ENCODE peak calls at places on chromosome 6, in seven cellular contexts. L is H9, S is neuronal stem cell, X is IMR-90, C is mesendoderm, U is mesenchymal stem cell, R is H1. Q is an unnamed sample.

GRCh38 chr6:37137881-37138568 is 31.9 kb upstream of the PIM1 start:
- DNase-seq in R (peak; percentile 60), U (peak; percentile 91), C (no peak), S (no peak), X (peak; percentile 83), L (peak; percentile 94), Q (peak; percentile 74)

GRCh38 chr6:55009114-55009513 is 162.5 kb downstream of the FAM83B start:
- DNase-seq in U (no peak), X (no peak), S (no peak), C (peak; percentile 29), L (peak; percentile 56), R (no peak), Q (no peak)

GRCh38 chr6:157089258-157089657 is 234.1 kb downstream of the TMEM242 start:
- DNase-seq in S (peak; percentile 72), U (peak; percentile 51), X (peak; percentile 60), R (no peak), C (peak; percentile 99), L (peak; percentile 81), Q (no peak)

GRCh38 chr6:119510246-119510645 is 160.7 kb upstream of the MAN1A1 start:
- DNase-seq in C (peak; percentile 42), S (no peak), X (no peak), L (no peak), R (no peak), U (no peak), Q (no peak)

GRCh38 chr6:169188051-169188863 is 65.4 kb downstream of the THBS2 start:
- DNase-seq in X (peak; percentile 100), U (peak; percentile 42), S (no peak), R (no peak), C (peak; percentile 14), L (no peak), Q (no peak)

GRCh38 chr6:83221886-83222479 is 28.8 kb downstream of the RWDD2A start:
- DNase-seq in X (peak; percentile 54), C (peak; percentile 82), U (peak; percentile 55), R (no peak), L (no peak), S (peak; percentile 29), Q (peak; percentile 2)

GRCh38 chr6:119308994-119309657 is 40.4 kb downstream of the MAN1A1 start:
- DNase-seq in X (no peak), S (no peak), R (no peak), L (no peak), U (peak; percentile 26), C (no peak), Q (peak; percentile 7)

GRCh38 chr6:156914171-156914570 is 137.0 kb downstream of the ARID1B start:
- DNase-seq in U (no peak), C (no peak), R (no peak), S (no peak), L (no peak), X (no peak), Q (peak; percentile 68)

GRCh38 chr6:28922841-28923317 is 906 bp downstream of the TRIM27 start:
- DNase-seq in R (peak; percentile 56), X (peak; percentile 31), C (peak; percentile 50), L (no peak), U (peak; percentile 59), S (no peak), Q (peak; percentile 41)

GRCh38 chr6:7234547-7234946 is 78.5 kb downstream of the SSR1 start:
- DNase-seq in U (no peak), L (no peak), X (peak; percentile 41), S (no peak), C (no peak), R (no peak), Q (no peak)

GRCh38 chr6:133631421-133631820 is 257.5 kb upstream of the TCF21 start:
- DNase-seq in C (peak; percentile 36), S (no peak), R (no peak), X (peak; percentile 73), U (peak; percentile 81), L (no peak), Q (peak; percentile 3)

GRCh38 chr6:169869301-169869700 is 117.9 kb downstream of the ERMARD start:
- DNase-seq in R (peak; percentile 16), X (no peak), U (no peak), S (no peak), C (no peak), L (no peak), Q (no peak)

GRCh38 chr6:22380236-22380635 is 83.4 kb upstream of the PRL start:
- DNase-seq in R (no peak), S (no peak), L (no peak), X (no peak), U (no peak), C (no peak), Q (no peak)

GRCh38 chr6:97394160-97394748 is 111.2 kb upstream of the MMS22L start:
- DNase-seq in R (no peak), L (peak; percentile 43), C (peak; percentile 68), X (peak; percentile 57), S (peak; percentile 61), U (peak; percentile 54), Q (peak; percentile 51)

GRCh38 chr6:8215631-8216030 is 113.3 kb upstream of the EEF1E1 start:
- DNase-seq in R (no peak), U (no peak), X (peak; percentile 64), L (no peak), S (no peak), C (no peak), Q (no peak)

GRCh38 chr6:80543598-80544181 is 437.2 kb downstream of the BCKDHB start:
- DNase-seq in R (no peak), X (peak; percentile 90), U (peak; percentile 81), S (no peak), C (no peak), L (no peak), Q (no peak)

GRCh38 chr6:155248021-155249001 is 15.5 kb upstream of the CLDN20 start:
- DNase-seq in C (peak; percentile 70), L (peak; percentile 66), S (peak; percentile 23), R (peak; percentile 67), X (peak; percentile 77), U (peak; percentile 62), Q (peak; percentile 63)

GRCh38 chr6:112222111-112222726 is 32.1 kb downstream of the LAMA4 start:
- DNase-seq in C (peak; percentile 38), X (peak; percentile 80), S (no peak), R (no peak), L (no peak), U (peak; percentile 78), Q (peak; percentile 59)

GRCh38 chr6:13535306-13535705 is 39.1 kb upstream of the SIRT5 start:
- DNase-seq in C (no peak), S (no peak), R (no peak), U (no peak), X (no peak), L (no peak), Q (no peak)

GRCh38 chr6:13536796-13537526 is 37.4 kb upstream of the SIRT5 start:
- DNase-seq in L (no peak), S (no peak), C (no peak), R (no peak), U (no peak), X (no peak), Q (no peak)

GRCh38 chr6:13531956-13532355 is 42.4 kb upstream of the SIRT5 start:
- DNase-seq in L (peak; percentile 49), U (no peak), X (no peak), C (peak; percentile 95), S (no peak), R (no peak), Q (peak; percentile 94)

GRCh38 chr6:13537527-13537897 is 36.9 kb upstream of the SIRT5 start:
- DNase-seq in U (no peak), R (no peak), X (no peak), C (no peak), L (no peak), S (no peak), Q (no peak)

GRCh38 chr6:13534536-13534935 is 39.9 kb upstream of the SIRT5 start:
- DNase-seq in R (no peak), L (no peak), X (no peak), U (no peak), S (no peak), C (no peak), Q (no peak)
- H3K18ac ChIP-seq in R (no peak overlapping the region), L (no peak overlapping the region), X (no peak overlapping the region), U (no peak overlapping the region), S (peak overlapping the region; percentile 78), C (no peak overlapping the region), Q (no peak overlapping the region)

DNA sequence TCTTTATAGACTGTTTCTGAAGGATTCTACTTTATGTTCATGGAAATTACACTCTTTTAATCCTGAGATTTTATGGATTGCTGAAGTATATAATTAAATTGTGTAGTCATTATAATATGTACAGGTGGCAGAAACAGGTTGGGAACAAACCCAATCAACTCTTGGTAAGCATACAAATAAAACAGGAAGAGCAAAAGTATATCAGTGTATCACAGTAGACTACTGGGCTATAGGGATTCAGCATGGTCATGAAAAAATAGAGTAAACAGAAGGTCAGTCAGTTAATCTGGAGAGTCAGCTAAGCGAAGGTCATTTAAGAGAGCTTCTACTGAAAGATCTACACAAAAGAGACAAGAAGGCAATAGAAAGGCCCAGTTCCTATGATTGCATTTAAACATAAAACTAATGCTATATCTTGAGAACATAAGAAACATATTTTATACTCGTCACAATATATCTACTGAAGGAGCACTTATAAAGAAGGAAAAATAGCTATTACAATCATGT is 178.9 kb upstream of the ECI2 start:
- DNase-seq in L (no peak), U (no peak), R (no peak), S (no peak), C (no peak), X (no peak), Q (no peak)
- H3K9ac ChIP-seq in L (no peak overlapping the region), U (peak overlapping the region; percentile 90), R (no peak overlapping the region), S (no peak overlapping the region), C (no peak overlapping the region), X (no peak overlapping the region), Q (no peak overlapping the region)

GRCh38 chr6:33001685-33002084 is 7.7 kb downstream of the HLA-DOA start:
- DNase-seq in X (no peak), C (no peak), R (no peak), S (no peak), U (no peak), L (no peak), Q (no peak)
- H3K18ac ChIP-seq in X (no peak overlapping the region), C (no peak overlapping the region), R (no peak overlapping the region), S (no peak overlapping the region), U (no peak overlapping the region), L (no peak overlapping the region), Q (no peak overlapping the region)

DNA sequence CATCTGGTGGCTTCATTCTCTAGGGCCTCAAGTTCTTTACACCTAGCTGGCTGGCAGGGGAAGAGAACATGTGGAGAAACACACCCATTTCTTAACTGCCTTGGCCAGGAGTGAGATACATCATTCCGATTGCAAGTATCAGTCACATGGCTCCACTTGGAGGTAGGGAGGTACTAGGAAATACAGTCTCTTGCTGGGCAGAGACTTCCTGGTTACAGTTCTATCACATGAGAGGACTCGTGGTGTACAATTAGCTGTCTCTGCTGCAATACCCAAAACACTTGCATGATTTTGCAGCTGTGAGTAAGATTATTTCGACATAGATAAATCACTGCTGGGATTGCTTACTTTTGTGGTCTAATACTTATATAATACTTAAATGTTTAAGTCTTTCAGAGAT is 51.1 kb downstream of the GTF2H5 start:
- DNase-seq in L (no peak), R (no peak), S (no peak), U (peak; percentile 97), C (no peak), X (peak; percentile 96), Q (peak; percentile 55)
- H3K9ac ChIP-seq in L (no peak overlapping the region), R (no peak overlapping the region), S (no peak overlapping the region), U (peak overlapping the region; percentile 76), C (no peak overlapping the region), X (no peak overlapping the region), Q (no peak overlapping the region)

GRCh38 chr6:151656392-151656791 is 151.1 kb upstream of the ESR1 start:
- DNase-seq in L (no peak), X (no peak), C (no peak), S (no peak), R (no peak), U (no peak), Q (no peak)
- H3K18ac ChIP-seq in L (no peak overlapping the region), X (no peak overlapping the region), C (no peak overlapping the region), S (no peak overlapping the region), R (no peak overlapping the region), U (no peak overlapping the region), Q (no peak overlapping the region)

GRCh38 chr6:149897855-149898744 is at the start of gene RAET1E:
- DNase-seq in U (no peak), L (no peak), X (no peak), R (no peak), S (no peak), C (peak; percentile 16), Q (no peak)
- H3K9ac ChIP-seq in U (peak within 1 kb of the TSS; percentile 89), L (no peak within 1 kb of the TSS), X (peak within 1 kb of the TSS; percentile 38), R (no peak within 1 kb of the TSS), S (peak within 1 kb of the TSS; percentile 54), C (no peak within 1 kb of the TSS), Q (no peak within 1 kb of the TSS)